ENCODE peak calls at places on chromosome 10, in six cellular contexts. One of them, this sample, is unnamed.

GRCh38 chr10:91163709-91164474 is 56.6 kb upstream of the PCGF5 start:
- DNase-seq in AG08396: peak; percentile 90
- DNase-seq in pulmonary artery endothelial cell: peak; percentile 20
- DNase-seq in naive thymus-derived CD8-positive, alpha-beta T cell: peak; percentile 57
- DNase-seq in activated CD8-positive, alpha-beta memory T cell treated with anti-CD3 and anti-CD28 coated beads, Interleukin-2, amount 50 U/mL, for 4 hours: peak; percentile 81
- DNase-seq in activated CD4-positive, alpha-beta T cell treated with anti-CD3 and anti-CD28 coated beads, Interleukin-2, amount 50 U/mL, for 1 hour: peak; percentile 72
- DNase-seq in this sample: peak; percentile 76

GRCh38 chr10:110636932-110637557 is 7.1 kb upstream of the RBM20 start:
- DNase-seq in AG08396: no peak
- DNase-seq in pulmonary artery endothelial cell: no peak
- DNase-seq in naive thymus-derived CD8-positive, alpha-beta T cell: no peak
- DNase-seq in activated CD8-positive, alpha-beta memory T cell treated with anti-CD3 and anti-CD28 coated beads, Interleukin-2, amount 50 U/mL, for 4 hours: no peak
- DNase-seq in activated CD4-positive, alpha-beta T cell treated with anti-CD3 and anti-CD28 coated beads, Interleukin-2, amount 50 U/mL, for 1 hour: no peak
- DNase-seq in this sample: no peak

GRCh38 chr10:49175587-49176309 is 12.4 kb downstream of the TMEM273 start:
- DNase-seq in AG08396: no peak
- DNase-seq in pulmonary artery endothelial cell: no peak
- DNase-seq in naive thymus-derived CD8-positive, alpha-beta T cell: no peak
- DNase-seq in activated CD8-positive, alpha-beta memory T cell treated with anti-CD3 and anti-CD28 coated beads, Interleukin-2, amount 50 U/mL, for 4 hours: no peak
- DNase-seq in activated CD4-positive, alpha-beta T cell treated with anti-CD3 and anti-CD28 coated beads, Interleukin-2, amount 50 U/mL, for 1 hour: no peak
- DNase-seq in this sample: no peak

GRCh38 chr10:96417432-96417831 is 58.6 kb upstream of the OPALIN start:
- DNase-seq in AG08396: no peak
- DNase-seq in pulmonary artery endothelial cell: no peak
- DNase-seq in naive thymus-derived CD8-positive, alpha-beta T cell: no peak
- DNase-seq in activated CD8-positive, alpha-beta memory T cell treated with anti-CD3 and anti-CD28 coated beads, Interleukin-2, amount 50 U/mL, for 4 hours: no peak
- DNase-seq in activated CD4-positive, alpha-beta T cell treated with anti-CD3 and anti-CD28 coated beads, Interleukin-2, amount 50 U/mL, for 1 hour: no peak
- DNase-seq in this sample: no peak

GRCh38 chr10:132033632-132034031 is 32.1 kb upstream of the JAKMIP3 start:
- DNase-seq in AG08396: no peak
- DNase-seq in pulmonary artery endothelial cell: no peak
- DNase-seq in naive thymus-derived CD8-positive, alpha-beta T cell: no peak
- DNase-seq in activated CD8-positive, alpha-beta memory T cell treated with anti-CD3 and anti-CD28 coated beads, Interleukin-2, amount 50 U/mL, for 4 hours: no peak
- DNase-seq in activated CD4-positive, alpha-beta T cell treated with anti-CD3 and anti-CD28 coated beads, Interleukin-2, amount 50 U/mL, for 1 hour: no peak
- DNase-seq in this sample: no peak

GRCh38 chr10:102401735-102402511 is 6.4 kb downstream of the NFKB2 start:
- DNase-seq in AG08396: no peak
- DNase-seq in pulmonary artery endothelial cell: no peak
- DNase-seq in naive thymus-derived CD8-positive, alpha-beta T cell: no peak
- DNase-seq in activated CD8-positive, alpha-beta memory T cell treated with anti-CD3 and anti-CD28 coated beads, Interleukin-2, amount 50 U/mL, for 4 hours: no peak
- DNase-seq in activated CD4-positive, alpha-beta T cell treated with anti-CD3 and anti-CD28 coated beads, Interleukin-2, amount 50 U/mL, for 1 hour: no peak
- DNase-seq in this sample: no peak

GRCh38 chr10:38054361-38054797 is 39.8 kb upstream of the ZNF37A start:
- DNase-seq in AG08396: peak; percentile 5
- DNase-seq in pulmonary artery endothelial cell: no peak
- DNase-seq in naive thymus-derived CD8-positive, alpha-beta T cell: no peak
- DNase-seq in activated CD8-positive, alpha-beta memory T cell treated with anti-CD3 and anti-CD28 coated beads, Interleukin-2, amount 50 U/mL, for 4 hours: no peak
- DNase-seq in activated CD4-positive, alpha-beta T cell treated with anti-CD3 and anti-CD28 coated beads, Interleukin-2, amount 50 U/mL, for 1 hour: no peak
- DNase-seq in this sample: no peak

GRCh38 chr10:96610817-96611216 is 24.0 kb upstream of the TM9SF3 start:
- DNase-seq in AG08396: no peak
- DNase-seq in pulmonary artery endothelial cell: no peak
- DNase-seq in naive thymus-derived CD8-positive, alpha-beta T cell: no peak
- DNase-seq in activated CD8-positive, alpha-beta memory T cell treated with anti-CD3 and anti-CD28 coated beads, Interleukin-2, amount 50 U/mL, for 4 hours: no peak
- DNase-seq in activated CD4-positive, alpha-beta T cell treated with anti-CD3 and anti-CD28 coated beads, Interleukin-2, amount 50 U/mL, for 1 hour: no peak
- DNase-seq in this sample: no peak

GRCh38 chr10:35640474-35640873 is 1.6 kb downstream of the FZD8 start:
- DNase-seq in AG08396: peak; percentile 86
- DNase-seq in pulmonary artery endothelial cell: no peak
- DNase-seq in naive thymus-derived CD8-positive, alpha-beta T cell: peak; percentile 26
- DNase-seq in activated CD8-positive, alpha-beta memory T cell treated with anti-CD3 and anti-CD28 coated beads, Interleukin-2, amount 50 U/mL, for 4 hours: peak; percentile 27
- DNase-seq in activated CD4-positive, alpha-beta T cell treated with anti-CD3 and anti-CD28 coated beads, Interleukin-2, amount 50 U/mL, for 1 hour: no peak
- DNase-seq in this sample: peak; percentile 58

GRCh38 chr10:89156161-89156560 is 51.0 kb downstream of the CH25H start:
- DNase-seq in AG08396: no peak
- DNase-seq in pulmonary artery endothelial cell: no peak
- DNase-seq in naive thymus-derived CD8-positive, alpha-beta T cell: no peak
- DNase-seq in activated CD8-positive, alpha-beta memory T cell treated with anti-CD3 and anti-CD28 coated beads, Interleukin-2, amount 50 U/mL, for 4 hours: no peak
- DNase-seq in activated CD4-positive, alpha-beta T cell treated with anti-CD3 and anti-CD28 coated beads, Interleukin-2, amount 50 U/mL, for 1 hour: no peak
- DNase-seq in this sample: no peak

GRCh38 chr10:48404646-48405045 is 98.2 kb downstream of the MAPK8 start:
- DNase-seq in AG08396: no peak
- DNase-seq in pulmonary artery endothelial cell: no peak
- DNase-seq in naive thymus-derived CD8-positive, alpha-beta T cell: no peak
- DNase-seq in activated CD8-positive, alpha-beta memory T cell treated with anti-CD3 and anti-CD28 coated beads, Interleukin-2, amount 50 U/mL, for 4 hours: no peak
- DNase-seq in activated CD4-positive, alpha-beta T cell treated with anti-CD3 and anti-CD28 coated beads, Interleukin-2, amount 50 U/mL, for 1 hour: no peak
- DNase-seq in this sample: no peak

GRCh38 chr10:72223743-72224101 is 7.6 kb upstream of the ASCC1 start:
- DNase-seq in AG08396: no peak
- DNase-seq in pulmonary artery endothelial cell: no peak
- DNase-seq in naive thymus-derived CD8-positive, alpha-beta T cell: no peak
- DNase-seq in activated CD8-positive, alpha-beta memory T cell treated with anti-CD3 and anti-CD28 coated beads, Interleukin-2, amount 50 U/mL, for 4 hours: no peak
- DNase-seq in activated CD4-positive, alpha-beta T cell treated with anti-CD3 and anti-CD28 coated beads, Interleukin-2, amount 50 U/mL, for 1 hour: no peak
- DNase-seq in this sample: no peak